ENCODE peak calls at places on chromosomes 4 and X, in nine cellular contexts. One of them, this sample, is unnamed.

GRCh38 chrX:70134116-70134477 is 850 bp downstream of the IGBP1 start:
- DNase-seq in stimulated activated CD4-positive, alpha-beta T cell treated with anti-CD3 and anti-CD28 coated beads, Interleukin-12 subunit alpha, Interleukin-12 subunit beta, amount 100 ng/mL, for 4 hours: no peak
- DNase-seq in nephron progenitor cell: peak
- DNase-seq in SK-N-SH: no peak
- DNase-seq in T follicular helper cell: no peak
- DNase-seq in T-helper 17 cell: no peak
- DNase-seq in T-helper 2 cell: no peak
- DNase-seq in psoas muscle: no peak
- DNase-seq in ACHN: peak
- DNase-seq in this sample: no peak

GRCh38 chrX:10649286-10649685 is 28.9 kb upstream of the MID1 start:
- DNase-seq in stimulated activated CD4-positive, alpha-beta T cell treated with anti-CD3 and anti-CD28 coated beads, Interleukin-12 subunit alpha, Interleukin-12 subunit beta, amount 100 ng/mL, for 4 hours: no peak
- DNase-seq in nephron progenitor cell: no peak
- DNase-seq in SK-N-SH: no peak
- DNase-seq in T follicular helper cell: no peak
- DNase-seq in T-helper 17 cell: no peak
- DNase-seq in T-helper 2 cell: no peak
- DNase-seq in psoas muscle: no peak
- DNase-seq in ACHN: no peak
- DNase-seq in this sample: no peak

GRCh38 chr4:173536808-173537429 is 6.9 kb upstream of the HAND2 start:
- DNase-seq in stimulated activated CD4-positive, alpha-beta T cell treated with anti-CD3 and anti-CD28 coated beads, Interleukin-12 subunit alpha, Interleukin-12 subunit beta, amount 100 ng/mL, for 4 hours: no peak
- DNase-seq in nephron progenitor cell: peak
- DNase-seq in SK-N-SH: peak
- DNase-seq in T follicular helper cell: no peak
- DNase-seq in T-helper 17 cell: no peak
- DNase-seq in T-helper 2 cell: no peak
- DNase-seq in psoas muscle: no peak
- DNase-seq in ACHN: peak
- DNase-seq in this sample: no peak

GRCh38 chr4:154582723-154583122 is 7.8 kb downstream of the FGA start:
- DNase-seq in stimulated activated CD4-positive, alpha-beta T cell treated with anti-CD3 and anti-CD28 coated beads, Interleukin-12 subunit alpha, Interleukin-12 subunit beta, amount 100 ng/mL, for 4 hours: no peak
- DNase-seq in nephron progenitor cell: no peak
- DNase-seq in SK-N-SH: no peak
- DNase-seq in T follicular helper cell: no peak
- DNase-seq in T-helper 17 cell: no peak
- DNase-seq in T-helper 2 cell: no peak
- DNase-seq in psoas muscle: no peak
- DNase-seq in ACHN: no peak
- DNase-seq in this sample: no peak

GRCh38 chr4:26173619-26174018 is 147.2 kb upstream of the RBPJ start:
- DNase-seq in stimulated activated CD4-positive, alpha-beta T cell treated with anti-CD3 and anti-CD28 coated beads, Interleukin-12 subunit alpha, Interleukin-12 subunit beta, amount 100 ng/mL, for 4 hours: no peak
- DNase-seq in nephron progenitor cell: no peak
- DNase-seq in SK-N-SH: no peak
- DNase-seq in T follicular helper cell: no peak
- DNase-seq in T-helper 17 cell: no peak
- DNase-seq in T-helper 2 cell: no peak
- DNase-seq in psoas muscle: no peak
- DNase-seq in ACHN: no peak
- DNase-seq in this sample: no peak

GRCh38 chrX:46788902-46789301 is 30.0 kb upstream of the SLC9A7 start:
- DNase-seq in stimulated activated CD4-positive, alpha-beta T cell treated with anti-CD3 and anti-CD28 coated beads, Interleukin-12 subunit alpha, Interleukin-12 subunit beta, amount 100 ng/mL, for 4 hours: no peak
- DNase-seq in nephron progenitor cell: no peak
- DNase-seq in SK-N-SH: no peak
- DNase-seq in T follicular helper cell: no peak
- DNase-seq in T-helper 17 cell: no peak
- DNase-seq in T-helper 2 cell: no peak
- DNase-seq in psoas muscle: no peak
- DNase-seq in ACHN: no peak
- DNase-seq in this sample: no peak

GRCh38 chr4:100420571-100420970 is 97.3 kb downstream of the EMCN start:
- DNase-seq in stimulated activated CD4-positive, alpha-beta T cell treated with anti-CD3 and anti-CD28 coated beads, Interleukin-12 subunit alpha, Interleukin-12 subunit beta, amount 100 ng/mL, for 4 hours: no peak
- DNase-seq in nephron progenitor cell: no peak
- DNase-seq in SK-N-SH: no peak
- DNase-seq in T follicular helper cell: no peak
- DNase-seq in T-helper 17 cell: no peak
- DNase-seq in T-helper 2 cell: no peak
- DNase-seq in psoas muscle: no peak
- DNase-seq in ACHN: no peak
- DNase-seq in this sample: no peak

GRCh38 chr4:74996996-74997395 is 64.1 kb downstream of the PARM1 start:
- DNase-seq in stimulated activated CD4-positive, alpha-beta T cell treated with anti-CD3 and anti-CD28 coated beads, Interleukin-12 subunit alpha, Interleukin-12 subunit beta, amount 100 ng/mL, for 4 hours: no peak
- DNase-seq in nephron progenitor cell: no peak
- DNase-seq in SK-N-SH: no peak
- DNase-seq in T follicular helper cell: no peak
- DNase-seq in T-helper 17 cell: no peak
- DNase-seq in T-helper 2 cell: no peak
- DNase-seq in psoas muscle: no peak
- DNase-seq in ACHN: no peak
- DNase-seq in this sample: no peak

GRCh38 chr4:186948361-186949291 is 225.0 kb upstream of the FAT1 start:
- DNase-seq in stimulated activated CD4-positive, alpha-beta T cell treated with anti-CD3 and anti-CD28 coated beads, Interleukin-12 subunit alpha, Interleukin-12 subunit beta, amount 100 ng/mL, for 4 hours: no peak
- DNase-seq in nephron progenitor cell: peak
- DNase-seq in SK-N-SH: peak
- DNase-seq in T follicular helper cell: no peak
- DNase-seq in T-helper 17 cell: no peak
- DNase-seq in T-helper 2 cell: no peak
- DNase-seq in psoas muscle: no peak
- DNase-seq in ACHN: peak
- DNase-seq in this sample: no peak

GRCh38 chr4:187666634-187667033 is 328.9 kb upstream of the ZFP42 start:
- DNase-seq in stimulated activated CD4-positive, alpha-beta T cell treated with anti-CD3 and anti-CD28 coated beads, Interleukin-12 subunit alpha, Interleukin-12 subunit beta, amount 100 ng/mL, for 4 hours: no peak
- DNase-seq in nephron progenitor cell: no peak
- DNase-seq in SK-N-SH: no peak
- DNase-seq in T follicular helper cell: no peak
- DNase-seq in T-helper 17 cell: no peak
- DNase-seq in T-helper 2 cell: no peak
- DNase-seq in psoas muscle: no peak
- DNase-seq in ACHN: no peak
- DNase-seq in this sample: no peak

GRCh38 chr4:172996571-172997216 is 171.9 kb upstream of the GALNT7 start:
- DNase-seq in stimulated activated CD4-positive, alpha-beta T cell treated with anti-CD3 and anti-CD28 coated beads, Interleukin-12 subunit alpha, Interleukin-12 subunit beta, amount 100 ng/mL, for 4 hours: no peak
- DNase-seq in nephron progenitor cell: no peak
- DNase-seq in SK-N-SH: no peak
- DNase-seq in T follicular helper cell: no peak
- DNase-seq in T-helper 17 cell: no peak
- DNase-seq in T-helper 2 cell: no peak
- DNase-seq in psoas muscle: no peak
- DNase-seq in ACHN: peak
- DNase-seq in this sample: no peak

GRCh38 chr4:176156656-176157055 is 38.7 kb downstream of the SPATA4 start:
- DNase-seq in stimulated activated CD4-positive, alpha-beta T cell treated with anti-CD3 and anti-CD28 coated beads, Interleukin-12 subunit alpha, Interleukin-12 subunit beta, amount 100 ng/mL, for 4 hours: no peak
- DNase-seq in nephron progenitor cell: no peak
- DNase-seq in SK-N-SH: no peak
- DNase-seq in T follicular helper cell: no peak
- DNase-seq in T-helper 17 cell: no peak
- DNase-seq in T-helper 2 cell: no peak
- DNase-seq in psoas muscle: no peak
- DNase-seq in ACHN: no peak
- DNase-seq in this sample: no peak

GRCh38 chrX:13373027-13373806 is 53.4 kb upstream of the ATXN3L start:
- DNase-seq in stimulated activated CD4-positive, alpha-beta T cell treated with anti-CD3 and anti-CD28 coated beads, Interleukin-12 subunit alpha, Interleukin-12 subunit beta, amount 100 ng/mL, for 4 hours: no peak
- DNase-seq in nephron progenitor cell: no peak
- DNase-seq in SK-N-SH: no peak
- DNase-seq in T follicular helper cell: no peak
- DNase-seq in T-helper 17 cell: no peak
- DNase-seq in T-helper 2 cell: no peak
- DNase-seq in psoas muscle: no peak
- DNase-seq in ACHN: no peak
- DNase-seq in this sample: no peak

GRCh38 chr4:104146048-104146447 is 348.6 kb downstream of the CXXC4 start:
- DNase-seq in stimulated activated CD4-positive, alpha-beta T cell treated with anti-CD3 and anti-CD28 coated beads, Interleukin-12 subunit alpha, Interleukin-12 subunit beta, amount 100 ng/mL, for 4 hours: no peak
- DNase-seq in nephron progenitor cell: no peak
- DNase-seq in SK-N-SH: no peak
- DNase-seq in T follicular helper cell: no peak
- DNase-seq in T-helper 17 cell: no peak
- DNase-seq in T-helper 2 cell: no peak
- DNase-seq in psoas muscle: no peak
- DNase-seq in ACHN: no peak
- DNase-seq in this sample: no peak

GRCh38 chrX:24494544-24495113 is 29.5 kb downstream of the PDK3 start:
- DNase-seq in stimulated activated CD4-positive, alpha-beta T cell treated with anti-CD3 and anti-CD28 coated beads, Interleukin-12 subunit alpha, Interleukin-12 subunit beta, amount 100 ng/mL, for 4 hours: no peak
- DNase-seq in nephron progenitor cell: no peak
- DNase-seq in SK-N-SH: no peak
- DNase-seq in T follicular helper cell: no peak
- DNase-seq in T-helper 17 cell: no peak
- DNase-seq in T-helper 2 cell: peak
- DNase-seq in psoas muscle: no peak
- DNase-seq in ACHN: no peak
- DNase-seq in this sample: no peak

GRCh38 chr4:5943561-5943960 is 50.7 kb upstream of the CRMP1 start:
- DNase-seq in stimulated activated CD4-positive, alpha-beta T cell treated with anti-CD3 and anti-CD28 coated beads, Interleukin-12 subunit alpha, Interleukin-12 subunit beta, amount 100 ng/mL, for 4 hours: no peak
- DNase-seq in nephron progenitor cell: no peak
- DNase-seq in SK-N-SH: no peak
- DNase-seq in T follicular helper cell: no peak
- DNase-seq in T-helper 17 cell: no peak
- DNase-seq in T-helper 2 cell: no peak
- DNase-seq in psoas muscle: no peak
- DNase-seq in ACHN: no peak
- DNase-seq in this sample: no peak

GRCh38 chr4:184593461-184593860 is 55.8 kb downstream of the CASP3 start:
- DNase-seq in stimulated activated CD4-positive, alpha-beta T cell treated with anti-CD3 and anti-CD28 coated beads, Interleukin-12 subunit alpha, Interleukin-12 subunit beta, amount 100 ng/mL, for 4 hours: no peak
- DNase-seq in nephron progenitor cell: no peak
- DNase-seq in SK-N-SH: no peak
- DNase-seq in T follicular helper cell: no peak
- DNase-seq in T-helper 17 cell: no peak
- DNase-seq in T-helper 2 cell: no peak
- DNase-seq in psoas muscle: no peak
- DNase-seq in ACHN: no peak
- DNase-seq in this sample: no peak

This sample was measured in activated naive CD4-positive, alpha-beta T cell treated with anti-CD3 and anti-CD28 coated beads, Interleukin-2, amount 50 U/mL, for 16 hours.